ENCODE peak calls at places on chromosomes 1 and 21, in four cellular contexts. L, O, N and R are unnamed samples.

GRCh38 chr1:48121951-48122350 is 100.6 kb upstream of the SLC5A9 start:
- DNase-seq in O (no peak), L (no peak), N (no peak), R (no peak)

GRCh38 chr1:162230096-162230495 is 146.6 kb downstream of the SPATA46 start:
- DNase-seq in O (no peak), L (peak; percentile 29), N (peak; percentile 62), R (no peak)

GRCh38 chr1:117860906-117861610 is 68.4 kb downstream of the GDAP2 start:
- DNase-seq in O (no peak), N (no peak), L (no peak), R (no peak)

GRCh38 chr1:171422489-171422888 is 62.8 kb upstream of the PRRC2C start:
- DNase-seq in N (no peak), L (no peak), O (no peak), R (no peak)

GRCh38 chr1:224245188-224245587 is 62.1 kb downstream of the DEGS1 start:
- DNase-seq in N (peak; percentile 64), L (no peak), O (no peak), R (peak; percentile 33)

GRCh38 chr1:186754542-186755150 is 74.1 kb upstream of the PLA2G4A start:
- DNase-seq in O (no peak), N (no peak), L (no peak), R (no peak)

GRCh38 chr1:17587693-17588047 is 48.2 kb downstream of the ARHGEF10L start:
- DNase-seq in O (no peak), L (peak; percentile 74), N (no peak), R (no peak)

GRCh38 chr1:219463629-219464028 is 149.3 kb downstream of the ZC3H11B start:
- DNase-seq in O (no peak), L (no peak), N (no peak), R (no peak)

GRCh38 chr1:209199822-209200221 is 383.7 kb upstream of the CAMK1G start:
- DNase-seq in N (no peak), L (peak; percentile 77), O (no peak), R (no peak)

GRCh38 chr1:1115136-1115829 is 606 bp downstream of the C1orf159 start:
- DNase-seq in O (no peak), N (no peak), L (no peak), R (no peak)

GRCh38 chr1:62299426-62300200 is 19.6 kb downstream of the KANK4 start:
- DNase-seq in L (no peak), O (no peak), N (peak; percentile 85), R (no peak)

GRCh38 chr1:171188388-171189266 is 3.5 kb downstream of the FMO2 start:
- DNase-seq in L (peak; percentile 68), N (peak; percentile 72), O (peak; percentile 5), R (peak; percentile 29)

GRCh38 chr1:235758931-235759330 is 107.8 kb downstream of the LYST start:
- DNase-seq in L (no peak), N (no peak), O (no peak), R (no peak)

GRCh38 chr1:236175642-236176336 is 33.5 kb downstream of the GPR137B start:
- DNase-seq in O (no peak), L (no peak), N (no peak), R (no peak)

GRCh38 chr1:218273757-218274505 is 11.2 kb upstream of the RRP15 start:
- DNase-seq in L (no peak), O (no peak), N (no peak), R (no peak)

GRCh38 chr1:220281159-220281574 is 8.9 kb upstream of the RAB3GAP2 start:
- DNase-seq in O (no peak), N (no peak), L (peak; percentile 5), R (no peak)

GRCh38 chr1:51519857-51520699 is 1.0 kb upstream of the EPS15 start:
- DNase-seq in O (no peak), L (no peak), N (no peak), R (no peak)

GRCh38 chr1:8284167-8284566 is 33.7 kb upstream of the SLC45A1 start:
- DNase-seq in O (no peak), N (no peak), L (no peak), R (no peak)

GRCh38 chr1:238913210-238913609 is 473.2 kb upstream of the CHRM3 start:
- DNase-seq in O (no peak), N (no peak), L (no peak), R (no peak)

GRCh38 chr1:27316860-27317259 is 5.1 kb upstream of the TMEM222 start:
- DNase-seq in O (no peak), N (no peak), L (no peak), R (no peak)

GRCh38 chr1:23108918-23109533 is 59.6 kb downstream of the LUZP1 start:
- DNase-seq in L (no peak), N (no peak), O (no peak), R (no peak)

GRCh38 chr1:109299087-109299983 is 7.5 kb downstream of the MYBPHL start:
- DNase-seq in L (peak; percentile 55), N (peak; percentile 28), O (no peak), R (no peak)

GRCh38 chr1:3365519-3366158 is 88.8 kb upstream of the ARHGEF16 start:
- DNase-seq in L (no peak), N (no peak), O (no peak), R (no peak)

GRCh38 chr1:182441719-182442118 is 8.2 kb upstream of the RGSL1 start:
- DNase-seq in N (no peak), L (peak; percentile 0), O (no peak), R (no peak)

GRCh38 chr1:157968503-157968902 is 24.9 kb upstream of the KIRREL1 start:
- DNase-seq in O (no peak), L (no peak), N (peak; percentile 61), R (no peak)

GRCh38 chr1:24940231-24940630 is 10.2 kb upstream of the RUNX3 start:
- DNase-seq in L (no peak), O (no peak), N (no peak), R (no peak)

GRCh38 chr1:158799689-158800088 is 18.7 kb upstream of the OR6N2 start:
- DNase-seq in L (no peak), O (no peak), N (no peak), R (no peak)

GRCh38 chr1:172255223-172255560 is 165.3 kb upstream of the C1orf105 start:
- DNase-seq in O (no peak), L (no peak), N (no peak), R (no peak)

GRCh38 chr1:1783320-1783719 is 5.0 kb upstream of the NADK start:
- DNase-seq in N (no peak), O (no peak), L (peak; percentile 62), R (no peak)

GRCh38 chr1:117147856-117148588 is 26.5 kb upstream of the TRIM45 start:
- DNase-seq in L (no peak), N (no peak), O (no peak), R (no peak)

GRCh38 chr1:23777979-23778814 is at the start of gene PITHD1:
- DNase-seq in O (peak; percentile 73), N (peak; percentile 90), L (peak; percentile 99), R (peak; percentile 83)

GRCh38 chr1:192448026-192448578 is 127.5 kb upstream of the RGS1 start:
- DNase-seq in N (no peak), L (no peak), O (no peak), R (no peak)

GRCh38 chr1:39642796-39643195 is 3.4 kb upstream of the HEYL start:
- DNase-seq in L (no peak), N (no peak), O (no peak), R (no peak)

GRCh38 chr1:153192697-153193096 is 10.5 kb upstream of the LELP1 start:
- DNase-seq in O (no peak), N (peak; percentile 20), L (peak; percentile 68), R (no peak)

GRCh38 chr21:32285476-32285875 is 6.6 kb upstream of the MIS18A start:
- DNase-seq in N (no peak), L (no peak), O (no peak), R (no peak)

GRCh38 chr1:31700468-31701136 is 3.2 kb downstream of the COL16A1 start:
- DNase-seq in N (no peak), O (no peak), L (no peak), R (no peak)

GRCh38 chr1:202806845-202807366 is 1.3 kb downstream of the KDM5B start:
- DNase-seq in L (peak; percentile 80), N (peak; percentile 7), O (no peak), R (peak; percentile 7)

GRCh38 chr1:72526926-72527325 is 244.6 kb upstream of the NEGR1 start:
- DNase-seq in N (no peak), O (no peak), L (no peak), R (no peak)

DNA sequence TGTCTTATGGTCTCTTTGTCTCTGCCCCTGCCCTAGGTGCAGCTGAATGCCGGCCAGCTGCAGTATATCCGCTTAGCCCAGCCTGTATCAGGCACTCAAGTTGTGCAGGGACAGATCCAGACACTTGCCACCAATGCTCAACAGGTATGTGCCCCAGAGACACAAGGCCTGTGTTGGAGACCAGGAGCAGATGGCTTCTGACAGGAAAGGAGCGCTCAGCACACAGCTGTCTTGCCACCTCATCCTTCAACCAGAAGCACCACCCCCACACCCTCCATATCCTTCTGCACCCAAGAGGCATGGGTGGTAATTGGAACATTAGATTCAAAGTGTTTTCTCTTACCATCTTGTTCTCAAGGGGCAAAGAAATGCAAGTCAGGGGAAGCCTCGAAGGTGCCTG is 17.0 kb upstream of the KCNQ4 start:
- DNase-seq in O (no peak), N (no peak), L (no peak), R (no peak)
- H3K36me3 ChIP-seq in O (peaks cover 74% of the 10 kb centered on the region), N (peaks cover 8% of the 10 kb centered on the region), L (peaks cover 31% of the 10 kb centered on the region), R (peaks cover 74% of the 10 kb centered on the region)

GRCh38 chr1:112687785-112688496 is 13.5 kb downstream of the MOV10 start:
- DNase-seq in O (no peak), N (no peak), L (peak; percentile 14), R (no peak)
- H3K36me3 ChIP-seq in O (peaks cover 25% of the 10 kb centered on the region), N (no peaks in the 10 kb centered on the region), L (peaks cover 4% of the 10 kb centered on the region), R (peaks cover 35% of the 10 kb centered on the region)

DNA sequence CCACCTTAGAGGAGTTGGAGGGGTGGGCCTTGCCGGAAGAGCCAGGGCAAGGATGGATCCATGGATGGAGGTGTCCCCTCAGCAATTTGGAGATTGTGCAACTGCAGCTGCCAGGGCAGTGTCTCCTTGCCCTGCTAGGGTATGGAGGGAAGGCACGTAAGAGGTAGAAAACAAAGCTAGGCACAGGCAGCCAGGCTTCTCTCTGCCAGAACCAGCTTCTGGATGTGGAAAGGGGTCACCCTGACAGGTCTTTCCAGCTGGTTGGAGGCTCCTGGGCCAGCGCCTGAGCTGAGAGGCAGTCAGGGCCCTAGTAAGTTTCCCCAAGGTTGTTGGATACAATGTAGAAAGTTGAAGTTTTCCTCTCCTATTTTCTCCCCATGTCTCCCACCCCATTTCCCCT is 15.2 kb upstream of the SLC25A34 start:
- DNase-seq in N (no peak), L (no peak), O (no peak), R (no peak)
- H3K36me3 ChIP-seq in N (no peaks in the 10 kb centered on the region), L (peaks cover 23% of the 10 kb centered on the region), O (peaks cover 67% of the 10 kb centered on the region), R (peaks cover 57% of the 10 kb centered on the region)

GRCh38 chr21:43203523-43204080 is 34.8 kb downstream of the CRYAA start:
- DNase-seq in L (no peak), N (no peak), O (no peak), R (no peak)
- H3K36me3 ChIP-seq in L (no peaks in the 10 kb centered on the region), N (no peaks in the 10 kb centered on the region), O (no peaks in the 10 kb centered on the region), R (no peaks in the 10 kb centered on the region)